ENCODE peak calls at places on chromosomes 6 and 20, in nine cellular contexts. A is heart left ventricle; K is upper lobe of right lung; H is astrocyte of the spinal cord; X is neural progenitor cell; Y is choroid plexus epithelial cell; R is RWPE1; Z is right lobe of liver; S is CD4-positive, alpha-beta T cell. T is an unnamed sample.

GRCh38 chr6:14711056-14711703 is 534.7 kb upstream of the JARID2 start:
- DNase-seq in A (peak), Y (peak), X (peak), S (no peak), K (no peak), R (peak), H (peak), Z (peak), T (no peak)

GRCh38 chr20:32463642-32464400 is 105.7 kb downstream of the ASXL1 start:
- DNase-seq in A (no peak), Y (no peak), Z (peak), R (no peak), X (peak), K (no peak), H (no peak), S (no peak), T (no peak)

GRCh38 chr6:81562169-81562568 is 190.3 kb downstream of the TENT5A start:
- DNase-seq in R (no peak), X (no peak), S (no peak), Z (no peak), Y (peak), K (no peak), A (no peak), H (peak), T (no peak)

GRCh38 chr6:31899882-31900722 is 1.8 kb downstream of the ZBTB12 start:
- DNase-seq in A (no peak), X (no peak), Z (no peak), H (no peak), S (no peak), R (no peak), Y (no peak), K (no peak), T (no peak)

GRCh38 chr20:62990306-62990825 is 16.4 kb downstream of the BHLHE23 start:
- DNase-seq in A (no peak), X (no peak), K (no peak), Y (no peak), Z (no peak), R (no peak), H (no peak), S (no peak), T (no peak)

GRCh38 chr6:30682181-30683117 is 4.0 kb downstream of the PPP1R18 start:
- DNase-seq in Y (peak), H (peak), S (peak), A (peak), K (peak), X (peak), Z (peak), R (peak), T (no peak)

GRCh38 chr6:81938014-81938761 is 185.7 kb upstream of the TENT5A start:
- DNase-seq in A (no peak), S (no peak), Y (peak), K (no peak), Z (no peak), X (no peak), H (peak), R (peak), T (no peak)

GRCh38 chr6:35146453-35146852 is 5.3 kb upstream of the TCP11 start:
- DNase-seq in Y (peak), A (peak), S (no peak), H (peak), Z (peak), K (peak), X (peak), R (peak), T (no peak)

GRCh38 chr6:48570656-48571055 is 459.7 kb upstream of the PTCHD4 start:
- DNase-seq in Z (no peak), H (no peak), A (no peak), R (no peak), S (no peak), Y (no peak), X (no peak), K (no peak), T (no peak)

GRCh38 chr20:31806564-31807355 is 12.4 kb upstream of the MYLK2 start:
- DNase-seq in H (peak), K (no peak), X (no peak), S (no peak), R (no peak), Y (peak), Z (no peak), A (no peak), T (no peak)

GRCh38 chr20:35700625-35701148 is 1.5 kb downstream of the ROMO1 start:
- DNase-seq in Y (no peak), R (peak), X (no peak), S (no peak), Z (no peak), A (no peak), K (peak), H (no peak), T (peak)

GRCh38 chr6:4336778-4337442 is 201.5 kb upstream of the ECI2 start:
- DNase-seq in X (no peak), Y (no peak), Z (no peak), R (no peak), H (no peak), S (no peak), K (no peak), A (no peak), T (no peak)

GRCh38 chr20:19304886-19305415 is 92.5 kb downstream of the SLC24A3 start:
- DNase-seq in R (no peak), Y (no peak), S (no peak), A (peak), K (no peak), H (no peak), Z (no peak), X (no peak), T (peak)

GRCh38 chr20:57195023-57195758 is 71.2 kb downstream of the BMP7 start:
- DNase-seq in H (peak), K (no peak), X (no peak), R (peak), Y (no peak), A (no peak), S (no peak), Z (no peak), T (no peak)

GRCh38 chr6:151784441-151785214 is 22.9 kb upstream of the ESR1 start:
- DNase-seq in S (no peak), A (no peak), K (no peak), H (no peak), Y (peak), R (peak), Z (no peak), X (no peak), T (no peak)

GRCh38 chr6:43373252-43373875 is 3.9 kb upstream of the ZNF318 start:
- DNase-seq in X (no peak), H (no peak), R (no peak), Y (no peak), Z (no peak), S (no peak), K (no peak), A (no peak), T (no peak)

GRCh38 chr6:10397756-10398438 is 17.0 kb downstream of the TFAP2A start:
- DNase-seq in S (no peak), K (peak), R (no peak), Z (no peak), Y (no peak), H (no peak), X (peak), A (no peak), T (no peak)

GRCh38 chr20:63090682-63091571 is 84.2 kb upstream of the BHLHE23 start:
- DNase-seq in H (no peak), S (no peak), Y (no peak), R (no peak), Z (peak), K (peak), A (peak), X (no peak), T (peak)

GRCh38 chr6:110053395-110054240 is 75.5 kb downstream of the GPR6 start:
- DNase-seq in H (peak), R (peak), X (peak), A (no peak), Y (peak), K (no peak), S (no peak), Z (no peak), T (peak)

GRCh38 chr6:37175332-37176267 is 5.6 kb downstream of the PIM1 start:
- DNase-seq in S (no peak), R (no peak), A (no peak), Y (no peak), X (no peak), Z (no peak), H (no peak), K (no peak), T (no peak)

GRCh38 chr6:168049277-168049676 is 29.7 kb downstream of the FRMD1 start:
- DNase-seq in Z (no peak), R (no peak), X (no peak), A (no peak), H (no peak), Y (no peak), K (no peak), S (no peak), T (no peak)

GRCh38 chr6:28802417-28803336 is 121.1 kb downstream of the TRIM27 start:
- DNase-seq in R (peak), Y (peak), K (no peak), Z (no peak), X (no peak), H (peak), A (no peak), S (no peak), T (no peak)

GRCh38 chr6:42224222-42225042 is 6.8 kb upstream of the MRPS10 start:
- DNase-seq in X (no peak), K (no peak), A (no peak), Z (no peak), S (no peak), R (peak), H (peak), Y (peak), T (no peak)

GRCh38 chr20:32358883-32359632 is 927 bp downstream of the ASXL1 start:
- DNase-seq in Y (peak), Z (peak), A (peak), R (peak), S (peak), K (peak), H (peak), X (peak), T (peak)

GRCh38 chr6:91352878-91353277 is 766.0 kb upstream of the MAP3K7 start:
- DNase-seq in R (no peak), H (no peak), K (no peak), A (no peak), X (no peak), S (no peak), Z (no peak), Y (peak), T (no peak)

GRCh38 chr6:165662041-165662491 is 975 bp downstream of the PDE10A start:
- DNase-seq in R (no peak), S (no peak), H (peak), X (peak), K (no peak), Y (peak), A (peak), Z (no peak), T (no peak)

GRCh38 chr20:23120936-23121765 is 35.0 kb upstream of the CD93 start:
- DNase-seq in Z (no peak), S (no peak), R (no peak), H (no peak), K (peak), A (no peak), Y (no peak), X (no peak), T (no peak)

GRCh38 chr6:53717571-53717970 is 52.0 kb upstream of the KLHL31 start:
- DNase-seq in A (no peak), R (no peak), Y (no peak), S (no peak), X (no peak), K (no peak), Z (no peak), H (no peak), T (no peak)

GRCh38 chr20:13141541-13141940 is 79.5 kb upstream of the ISM1 start:
- DNase-seq in R (no peak), X (no peak), A (no peak), Z (no peak), S (no peak), H (peak), K (no peak), Y (no peak), T (no peak)

GRCh38 chr6:149484733-149485700 is at the start of gene ZC3H12D:
- DNase-seq in Y (peak), H (peak), X (peak), S (peak), R (no peak), K (peak), A (peak), Z (peak), T (no peak)

GRCh38 chr20:42067174-42067573 is 449.0 kb upstream of the CHD6 start:
- DNase-seq in X (no peak), R (no peak), A (no peak), K (no peak), Y (no peak), S (no peak), Z (no peak), H (no peak), T (no peak)

GRCh38 chr6:142900467-142900961 is 44.5 kb downstream of the HIVEP2 start:
- DNase-seq in Y (no peak), S (peak), Z (no peak), A (no peak), H (peak), R (no peak), X (no peak), K (no peak), T (no peak)

GRCh38 chr6:12331474-12331873 is 41.3 kb downstream of the EDN1 start:
- DNase-seq in Y (no peak), Z (no peak), K (no peak), S (no peak), A (no peak), R (no peak), X (no peak), H (no peak), T (peak)

GRCh38 chr20:46698788-46699187 is 9.5 kb upstream of the TP53RK start:
- DNase-seq in Z (no peak), K (no peak), A (no peak), S (no peak), Y (peak), H (no peak), X (no peak), R (no peak), T (no peak)

GRCh38 chr6:82072771-82073170 is 174.8 kb downstream of the IBTK start:
- DNase-seq in S (no peak), Z (no peak), A (no peak), Y (peak), X (no peak), R (no peak), H (peak), K (no peak), T (no peak)

DNA sequence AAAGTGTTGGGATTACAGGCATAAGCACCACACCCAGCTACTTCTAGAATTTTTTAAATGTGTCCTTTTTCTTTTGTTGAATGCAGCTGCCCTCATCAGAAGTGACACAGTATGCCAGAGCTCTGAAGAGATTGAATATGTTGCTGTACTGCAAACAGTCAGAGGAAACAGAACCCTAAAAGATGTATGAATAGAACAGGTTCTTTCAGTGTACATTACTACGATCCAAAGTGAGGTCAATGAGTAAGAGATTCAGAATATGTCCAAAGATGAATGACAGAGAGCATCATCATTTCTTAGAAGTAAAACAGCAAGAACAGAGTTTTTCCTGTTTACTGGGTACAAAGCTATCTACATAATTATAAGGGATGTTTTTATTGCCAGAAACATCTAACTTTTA is 268.5 kb downstream of the NRN1 start:
- DNase-seq in A (no peak), Z (no peak), S (no peak), Y (no peak), X (no peak), R (no peak), H (no peak), K (no peak), T (no peak)
- TF ChIP-seq CTCF in A (no peak), Z (no peak), S (no peak), Y (no peak), X (no peak), R (no peak), H (no peak), K (no peak), T (no peak)

GRCh38 chr6:108565893-108566292 is 5.2 kb downstream of the FOXO3 start:
- DNase-seq in S (no peak), Y (peak), Z (no peak), K (no peak), X (no peak), H (peak), A (peak), R (no peak), T (no peak)
- TF ChIP-seq CTCF in S (no peak), Y (peak), Z (peak), K (peak), X (no peak), H (peak), A (peak), R (no peak), T (peak)

DNA sequence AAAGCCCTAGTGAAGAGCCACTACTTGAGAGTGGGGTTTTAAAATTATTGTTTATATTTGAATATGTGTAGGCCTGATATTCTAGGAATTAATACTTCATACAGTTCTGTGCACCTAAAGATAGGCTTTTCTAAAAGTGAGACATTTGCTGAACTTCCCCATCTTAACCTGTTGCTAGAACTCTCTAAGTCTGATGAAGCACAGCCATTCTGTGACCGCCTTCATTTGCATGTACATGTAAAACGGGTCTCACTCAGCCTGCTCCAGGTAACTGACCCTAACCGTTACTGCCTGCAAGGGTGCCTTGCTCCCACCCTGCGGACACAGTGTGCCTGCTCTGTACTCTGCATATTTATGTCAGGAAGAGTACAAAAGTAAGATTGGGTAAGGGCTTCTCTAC is 44.3 kb upstream of the IRF4 start:
- DNase-seq in K (peak), S (no peak), A (no peak), X (no peak), Y (no peak), R (no peak), Z (no peak), H (no peak), T (no peak)
- TF ChIP-seq CTCF in K (no peak), S (no peak), A (no peak), X (no peak), Y (no peak), R (no peak), Z (no peak), H (no peak), T (no peak)

GRCh38 chr6:20403080-20403765 is 1.5 kb downstream of the E2F3 start:
- DNase-seq in S (peak), K (peak), Y (peak), A (peak), H (peak), R (peak), X (peak), Z (peak), T (peak)

GRCh38 chr6:20399518-20399917 is 2.2 kb upstream of the E2F3 start:
- DNase-seq in S (no peak), Y (no peak), Z (no peak), R (no peak), A (no peak), X (no peak), K (no peak), H (no peak), T (no peak)

GRCh38 chr6:20402181-20403079 is 751 bp downstream of the E2F3 start:
- DNase-seq in H (peak), S (peak), Y (peak), Z (peak), K (peak), R (peak), X (peak), A (peak), T (no peak)

GRCh38 chr6:20401403-20402180 is at the start of gene E2F3:
- DNase-seq in Z (peak), R (peak), X (peak), S (peak), A (peak), K (peak), Y (peak), H (peak), T (peak)

DNA sequence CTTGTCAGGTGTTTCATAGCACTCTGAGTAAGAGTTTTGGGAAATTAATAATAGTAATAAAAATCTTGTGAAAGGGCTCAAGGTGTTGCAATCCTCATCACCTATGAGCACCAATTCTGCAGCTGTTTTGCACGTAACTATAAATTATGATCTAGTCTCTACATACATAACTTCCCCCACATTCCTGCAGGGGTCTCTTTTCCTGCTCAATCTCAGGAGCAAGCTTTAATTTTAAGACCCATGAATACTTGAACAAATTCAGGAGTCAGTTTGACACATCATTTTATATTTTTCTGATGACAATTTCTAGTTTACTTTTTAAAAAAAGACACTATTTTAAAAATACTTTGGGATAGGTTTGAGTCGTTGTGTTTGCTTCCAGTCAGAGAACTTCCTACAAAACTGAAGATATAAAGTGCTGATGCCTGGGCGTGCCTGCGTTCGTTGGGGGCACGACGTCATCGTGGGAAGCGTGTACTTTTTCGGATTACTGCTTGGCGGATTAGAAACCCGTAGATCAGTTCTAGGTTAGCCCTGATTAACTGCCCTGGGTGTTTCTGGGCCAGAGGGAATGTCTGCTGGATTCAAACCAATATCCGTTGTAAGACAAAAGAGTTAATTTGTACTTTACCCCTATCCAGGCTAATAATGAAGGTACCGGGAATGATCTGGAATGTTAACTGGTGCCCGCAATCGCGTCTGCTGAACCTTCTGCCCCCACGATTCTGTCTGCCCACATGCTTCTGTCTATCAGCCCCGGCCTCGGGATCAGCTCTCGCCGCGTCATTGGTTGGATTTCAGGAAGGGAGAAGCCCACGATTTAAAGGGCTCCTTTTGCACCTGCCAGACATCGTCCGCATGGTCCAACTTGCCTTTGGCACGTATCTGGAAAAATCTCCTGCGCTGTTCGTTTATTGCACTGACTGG is 940 bp upstream of the E2F3 start:
- DNase-seq in S (no peak), X (peak), R (peak), A (peak), K (no peak), Z (peak), Y (peak), H (peak), T (no peak)
- TF ChIP-seq CTCF in S (no peak), X (peak), R (peak), A (peak), K (peak), Z (peak), Y (peak), H (peak), T (peak)

T was measured in osteocyte.